ENCODE peak calls at places on chromosomes 2 and 18, in eight cellular contexts. One of them, this sample, is unnamed. For H3K4me1, the result is how much of the 10 kb centered on the place peaks cover.

GRCh38 chr18:13014232-13014631 is 23.1 kb downstream of the CEP192 start:
- DNase-seq in sigmoid colon: no peak
- DNase-seq in HCT116: no peak
- DNase-seq in GM23338: no peak
- DNase-seq in vagina: no peak
- DNase-seq in stomach: no peak
- DNase-seq in upper lobe of left lung: no peak
- DNase-seq in SK-N-SH: no peak
- DNase-seq in this sample: no peak

GRCh38 chr2:40115894-40116293 is 336.0 kb downstream of the SLC8A1 start:
- DNase-seq in HCT116: no peak
- DNase-seq in GM23338: no peak
- DNase-seq in SK-N-SH: no peak
- DNase-seq in upper lobe of left lung: no peak
- DNase-seq in stomach: no peak
- DNase-seq in vagina: no peak
- DNase-seq in sigmoid colon: no peak
- DNase-seq in this sample: no peak

GRCh38 chr18:76658627-76659026 is 163.6 kb upstream of the ZNF516 start:
- DNase-seq in upper lobe of left lung: no peak
- DNase-seq in stomach: no peak
- DNase-seq in SK-N-SH: peak
- DNase-seq in sigmoid colon: no peak
- DNase-seq in GM23338: peak
- DNase-seq in HCT116: no peak
- DNase-seq in vagina: no peak
- DNase-seq in this sample: no peak

GRCh38 chr2:126700073-126700581 is 44.2 kb downstream of the GYPC start:
- DNase-seq in HCT116: no peak
- DNase-seq in SK-N-SH: no peak
- DNase-seq in sigmoid colon: no peak
- DNase-seq in stomach: no peak
- DNase-seq in upper lobe of left lung: no peak
- DNase-seq in GM23338: peak
- DNase-seq in vagina: no peak
- DNase-seq in this sample: no peak

GRCh38 chr2:199456383-199457146 is 1.2 kb downstream of the SATB2 start:
- DNase-seq in HCT116: no peak
- DNase-seq in stomach: no peak
- DNase-seq in vagina: no peak
- DNase-seq in SK-N-SH: no peak
- DNase-seq in GM23338: no peak
- DNase-seq in sigmoid colon: peak
- DNase-seq in upper lobe of left lung: no peak
- DNase-seq in this sample: no peak

GRCh38 chr2:164257794-164258193 is 363.5 kb downstream of the GRB14 start:
- DNase-seq in HCT116: no peak
- DNase-seq in GM23338: no peak
- DNase-seq in vagina: no peak
- DNase-seq in sigmoid colon: no peak
- DNase-seq in SK-N-SH: no peak
- DNase-seq in stomach: no peak
- DNase-seq in upper lobe of left lung: no peak
- DNase-seq in this sample: no peak

GRCh38 chr2:228407821-228408220 is 226.3 kb upstream of the SPHKAP start:
- DNase-seq in stomach: no peak
- DNase-seq in HCT116: no peak
- DNase-seq in SK-N-SH: no peak
- DNase-seq in vagina: no peak
- DNase-seq in upper lobe of left lung: no peak
- DNase-seq in GM23338: no peak
- DNase-seq in sigmoid colon: no peak
- DNase-seq in this sample: no peak

GRCh38 chr2:113977660-113978523 is 88.0 kb downstream of the ACTR3 start:
- DNase-seq in sigmoid colon: no peak
- DNase-seq in stomach: no peak
- DNase-seq in SK-N-SH: no peak
- DNase-seq in vagina: no peak
- DNase-seq in HCT116: peak
- DNase-seq in GM23338: peak
- DNase-seq in upper lobe of left lung: no peak
- DNase-seq in this sample: no peak

GRCh38 chr18:77206676-77207370 is 42.8 kb upstream of the GALR1 start:
- DNase-seq in stomach: no peak
- DNase-seq in vagina: no peak
- DNase-seq in HCT116: no peak
- DNase-seq in GM23338: no peak
- DNase-seq in upper lobe of left lung: no peak
- DNase-seq in sigmoid colon: peak
- DNase-seq in SK-N-SH: no peak
- DNase-seq in this sample: peak

GRCh38 chr2:400988-401679 is 113.2 kb upstream of the ALKAL2 start:
- DNase-seq in GM23338: no peak
- DNase-seq in upper lobe of left lung: no peak
- DNase-seq in SK-N-SH: no peak
- DNase-seq in vagina: no peak
- DNase-seq in stomach: no peak
- DNase-seq in sigmoid colon: no peak
- DNase-seq in HCT116: no peak
- DNase-seq in this sample: no peak
- H3K4me1 ChIP-seq in GM23338: under half
- H3K4me1 ChIP-seq in upper lobe of left lung: under half
- H3K4me1 ChIP-seq in SK-N-SH: under half
- H3K4me1 ChIP-seq in vagina: under half
- H3K4me1 ChIP-seq in stomach: under half
- H3K4me1 ChIP-seq in sigmoid colon: under half
- H3K4me1 ChIP-seq in HCT116: under half
- H3K4me1 ChIP-seq in this sample: under half

DNA sequence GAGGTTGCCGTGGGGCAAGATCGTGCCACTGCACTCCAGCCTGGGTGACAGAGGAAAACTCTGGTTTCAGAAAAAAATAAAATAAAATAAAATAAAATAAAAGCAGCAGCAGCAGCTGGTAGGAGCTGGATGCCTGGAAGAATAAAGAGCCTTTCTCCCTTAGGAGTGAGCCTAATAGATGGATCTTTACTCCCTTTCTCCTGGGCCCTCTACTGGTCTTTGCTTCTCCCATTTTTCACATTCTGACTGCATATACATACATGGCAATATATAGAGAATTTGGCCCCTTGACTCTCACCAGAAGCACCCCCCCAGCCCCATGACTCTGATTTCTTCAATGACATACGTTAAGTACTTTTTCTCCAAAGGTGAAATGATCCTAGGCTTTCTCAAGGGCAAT is 9.8 kb upstream of the MALT1 start:
- DNase-seq in GM23338: peak
- DNase-seq in sigmoid colon: no peak
- DNase-seq in HCT116: no peak
- DNase-seq in upper lobe of left lung: no peak
- DNase-seq in vagina: no peak
- DNase-seq in stomach: no peak
- DNase-seq in SK-N-SH: no peak
- DNase-seq in this sample: no peak
- TF ChIP-seq CTCF in GM23338: no peak
- TF ChIP-seq CTCF in sigmoid colon: no peak
- TF ChIP-seq CTCF in HCT116: no peak
- TF ChIP-seq CTCF in upper lobe of left lung: no peak
- TF ChIP-seq CTCF in vagina: no peak
- TF ChIP-seq CTCF in stomach: no peak
- TF ChIP-seq CTCF in SK-N-SH: peak
- TF ChIP-seq CTCF in this sample: no peak

GRCh38 chr18:62876828-62877227 is 161.5 kb downstream of the PHLPP1 start:
- DNase-seq in stomach: no peak
- DNase-seq in vagina: no peak
- DNase-seq in upper lobe of left lung: no peak
- DNase-seq in HCT116: no peak
- DNase-seq in GM23338: peak
- DNase-seq in sigmoid colon: no peak
- DNase-seq in SK-N-SH: no peak
- DNase-seq in this sample: no peak

GRCh38 chr18:62880034-62880433 is 164.7 kb downstream of the PHLPP1 start:
- DNase-seq in upper lobe of left lung: no peak
- DNase-seq in vagina: no peak
- DNase-seq in SK-N-SH: no peak
- DNase-seq in stomach: no peak
- DNase-seq in sigmoid colon: no peak
- DNase-seq in GM23338: no peak
- DNase-seq in HCT116: no peak
- DNase-seq in this sample: no peak

GRCh38 chr18:62877448-62878221 is 162.3 kb downstream of the PHLPP1 start:
- DNase-seq in stomach: no peak
- DNase-seq in SK-N-SH: no peak
- DNase-seq in HCT116: no peak
- DNase-seq in GM23338: peak
- DNase-seq in sigmoid colon: no peak
- DNase-seq in vagina: no peak
- DNase-seq in upper lobe of left lung: no peak
- DNase-seq in this sample: no peak

GRCh38 chr18:62876106-62876505 is 160.8 kb downstream of the PHLPP1 start:
- DNase-seq in HCT116: no peak
- DNase-seq in GM23338: no peak
- DNase-seq in upper lobe of left lung: no peak
- DNase-seq in sigmoid colon: no peak
- DNase-seq in stomach: no peak
- DNase-seq in vagina: no peak
- DNase-seq in SK-N-SH: no peak
- DNase-seq in this sample: no peak

GRCh38 chr18:62878305-62878704 is 163.0 kb downstream of the PHLPP1 start:
- DNase-seq in upper lobe of left lung: no peak
- DNase-seq in stomach: no peak
- DNase-seq in GM23338: no peak
- DNase-seq in HCT116: no peak
- DNase-seq in SK-N-SH: no peak
- DNase-seq in vagina: no peak
- DNase-seq in sigmoid colon: no peak
- DNase-seq in this sample: no peak
- TF ChIP-seq POLR2AphosphoS5 in upper lobe of left lung: no peak
- TF ChIP-seq POLR2AphosphoS5 in stomach: no peak
- TF ChIP-seq POLR2AphosphoS5 in GM23338: no peak
- TF ChIP-seq POLR2AphosphoS5 in HCT116: no peak
- TF ChIP-seq POLR2AphosphoS5 in SK-N-SH: no peak
- TF ChIP-seq POLR2AphosphoS5 in vagina: no peak
- TF ChIP-seq POLR2AphosphoS5 in sigmoid colon: no peak
- TF ChIP-seq POLR2AphosphoS5 in this sample: no peak

DNA sequence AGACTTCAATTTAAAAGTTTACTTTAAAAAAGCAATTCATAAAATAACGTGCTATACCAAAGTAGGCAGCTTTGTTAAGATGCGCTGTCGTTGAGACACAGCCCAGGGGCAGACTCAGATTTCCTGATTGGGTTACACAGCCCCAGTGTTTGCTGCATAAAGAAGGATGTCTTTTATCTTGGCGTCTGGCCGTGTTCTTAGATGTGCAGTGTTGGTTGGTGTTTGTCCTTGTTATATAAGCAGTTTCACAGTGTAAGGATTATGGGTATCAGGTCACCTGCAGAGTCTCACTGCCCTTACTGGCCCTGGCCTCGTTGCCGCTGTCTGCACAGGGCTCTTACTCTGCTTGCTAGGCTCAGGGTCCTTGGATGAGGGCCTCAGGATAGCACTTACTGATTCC is 108.5 kb downstream of the WDSUB1 start:
- DNase-seq in upper lobe of left lung: no peak
- DNase-seq in HCT116: no peak
- DNase-seq in GM23338: peak
- DNase-seq in stomach: no peak
- DNase-seq in vagina: no peak
- DNase-seq in sigmoid colon: no peak
- DNase-seq in SK-N-SH: no peak
- DNase-seq in this sample: no peak
- H3K4me1 ChIP-seq in upper lobe of left lung: under half
- H3K4me1 ChIP-seq in HCT116: under half
- H3K4me1 ChIP-seq in GM23338: under half
- H3K4me1 ChIP-seq in stomach: under half
- H3K4me1 ChIP-seq in vagina: under half
- H3K4me1 ChIP-seq in sigmoid colon: under half
- H3K4me1 ChIP-seq in SK-N-SH: under half
- H3K4me1 ChIP-seq in this sample: under half

DNA sequence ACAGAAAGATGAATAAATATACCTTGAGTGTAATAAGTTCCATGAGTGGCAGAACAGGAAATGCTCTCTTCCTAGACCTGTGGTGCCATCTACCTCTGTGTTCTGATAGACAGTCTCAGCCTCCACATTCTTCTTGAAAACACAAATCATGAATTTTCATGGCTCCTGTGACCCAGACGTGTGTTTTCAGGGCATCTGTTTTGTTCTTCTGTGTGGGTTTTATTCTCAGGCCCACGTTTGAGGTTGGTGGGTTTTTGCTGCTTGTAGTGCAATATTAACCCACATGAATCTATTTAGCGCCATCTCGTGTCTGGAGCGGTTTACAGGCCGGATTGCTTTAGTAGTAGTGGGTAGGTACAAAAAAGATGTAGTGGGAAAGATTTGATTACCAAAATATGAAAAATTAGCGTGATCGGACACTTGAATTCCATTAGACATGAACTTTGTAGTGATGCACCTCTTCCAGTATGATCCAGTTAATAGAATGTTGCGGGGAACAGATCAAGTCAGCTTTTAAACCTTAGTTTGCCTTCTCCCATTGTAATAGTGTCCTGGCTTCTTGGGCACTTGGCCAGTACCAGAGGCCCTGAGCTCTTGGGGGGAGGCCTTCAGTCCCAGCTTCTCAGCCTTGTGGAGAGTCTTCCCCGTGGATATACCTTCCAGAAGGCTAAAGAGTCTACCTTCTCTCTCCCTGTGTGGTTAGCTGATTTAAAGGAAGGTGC is 256.5 kb downstream of the TPGS2 start:
- DNase-seq in vagina: peak
- DNase-seq in upper lobe of left lung: no peak
- DNase-seq in SK-N-SH: peak
- DNase-seq in HCT116: peak
- DNase-seq in GM23338: peak
- DNase-seq in stomach: no peak
- DNase-seq in sigmoid colon: no peak
- DNase-seq in this sample: no peak
- TF ChIP-seq CTCF in vagina: peak
- TF ChIP-seq CTCF in upper lobe of left lung: peak
- TF ChIP-seq CTCF in SK-N-SH: peak
- TF ChIP-seq CTCF in HCT116: peak
- TF ChIP-seq CTCF in GM23338: peak
- TF ChIP-seq CTCF in stomach: peak
- TF ChIP-seq CTCF in sigmoid colon: peak
- TF ChIP-seq CTCF in this sample: peak